ENCODE peak calls at places on chromosomes 6 and 20, in six cellular contexts. N is stomach, M is fibroblast of the aortic adventitia, H is aorta, X is AG09309, D is AG10803. Q is an unnamed sample.

GRCh38 chr20:13041574-13042457 is 33.0 kb downstream of the SPTLC3 start:
- DNase-seq in N (no peak), M (peak), H (no peak), X (no peak), D (no peak), Q (no peak)

GRCh38 chr20:2847802-2848201 is 7.3 kb downstream of the VPS16 start:
- DNase-seq in N (no peak), M (no peak), H (no peak), X (no peak), D (no peak), Q (no peak)

GRCh38 chr20:63114693-63115069 is 101.2 kb downstream of the YTHDF1 start:
- DNase-seq in N (no peak), M (no peak), H (peak), X (no peak), D (no peak), Q (no peak)

GRCh38 chr6:99185525-99185924 is 163.9 kb downstream of the FAXC start:
- DNase-seq in N (peak), M (no peak), H (no peak), X (no peak), D (no peak), Q (no peak)

GRCh38 chr6:56692586-56693245 is 50.0 kb upstream of the DST start:
- DNase-seq in N (no peak), M (peak), H (no peak), X (no peak), D (peak), Q (no peak)

GRCh38 chr20:24499472-24499871 is 30.0 kb downstream of the SYNDIG1 start:
- DNase-seq in N (no peak), M (no peak), H (peak), X (no peak), D (no peak), Q (no peak)

GRCh38 chr6:135481786-135482369 is 15.7 kb downstream of the AHI1 start:
- DNase-seq in N (no peak), M (peak), H (no peak), X (no peak), D (peak), Q (no peak)

GRCh38 chr6:31702819-31703716 is at the start of gene ABHD16A:
- DNase-seq in N (peak), M (peak), H (peak), X (peak), D (peak), Q (peak)

GRCh38 chr6:36028088-36028886 is 679 bp downstream of the MAPK14 start:
- DNase-seq in N (peak), M (peak), H (peak), X (no peak), D (no peak), Q (no peak)

GRCh38 chr6:1630212-1630770 is 20.6 kb downstream of the FOXC1 start:
- DNase-seq in N (no peak), M (no peak), H (no peak), X (no peak), D (no peak), Q (no peak)

GRCh38 chr6:2817778-2818443 is 23.8 kb downstream of the SERPINB1 start:
- DNase-seq in N (no peak), M (peak), H (no peak), X (peak), D (peak), Q (no peak)

GRCh38 chr20:25032065-25032477 is 25.9 kb downstream of the ACSS1 start:
- DNase-seq in N (no peak), M (no peak), H (no peak), X (no peak), D (no peak), Q (no peak)

GRCh38 chr6:84118191-84118590 is 84.6 kb downstream of the MRAP2 start:
- DNase-seq in N (no peak), M (no peak), H (no peak), X (no peak), D (no peak), Q (no peak)

GRCh38 chr20:63737940-63738686 is 1.5 kb upstream of the SLC2A4RG start:
- DNase-seq in N (no peak), M (no peak), H (peak), X (no peak), D (no peak), Q (no peak)

GRCh38 chr6:6008648-6009421 is 2.1 kb upstream of the NRN1 start:
- DNase-seq in N (peak), M (no peak), H (peak), X (no peak), D (peak), Q (peak)

GRCh38 chr6:165049362-165049761 is 260.0 kb downstream of the C6orf118 start:
- DNase-seq in N (no peak), M (no peak), H (no peak), X (no peak), D (peak), Q (peak)

GRCh38 chr6:33215761-33216649 is 7.7 kb downstream of the RING1 start:
- DNase-seq in N (no peak), M (no peak), H (no peak), X (no peak), D (no peak), Q (no peak)

GRCh38 chr6:170211404-170212025 is 79.4 kb downstream of the DLL1 start:
- DNase-seq in N (peak), M (no peak), H (no peak), X (no peak), D (no peak), Q (no peak)

GRCh38 chr6:56714982-56715456 is 72.3 kb upstream of the DST start:
- DNase-seq in N (no peak), M (peak), H (no peak), X (no peak), D (peak), Q (no peak)

GRCh38 chr6:23414204-23414501 is 711.9 kb upstream of the NRSN1 start:
- DNase-seq in N (no peak), M (peak), H (no peak), X (peak), D (peak), Q (peak)

GRCh38 chr6:19945843-19946358 is 108.7 kb downstream of the ID4 start:
- DNase-seq in N (no peak), M (no peak), H (no peak), X (no peak), D (no peak), Q (no peak)

DNA sequence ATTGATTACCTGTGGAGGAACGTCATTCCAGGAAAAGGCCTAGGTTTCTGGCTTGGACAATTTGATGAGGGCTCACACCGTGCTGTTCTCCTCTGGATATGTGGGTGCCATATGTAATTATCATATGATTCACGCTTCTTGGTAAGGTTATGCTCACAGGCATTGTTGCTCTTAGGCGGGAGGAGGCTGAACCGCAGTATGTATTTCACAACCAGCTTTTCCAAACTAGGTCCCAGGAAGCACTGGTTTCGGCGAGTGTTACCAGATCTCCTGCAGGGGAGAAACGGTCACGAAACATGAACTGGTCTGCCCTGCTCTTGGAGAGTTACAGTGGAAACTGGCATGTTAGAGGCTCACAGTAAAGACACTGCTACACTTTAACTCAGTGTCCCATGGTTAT is 793 bp upstream of the FAM50B start:
- DNase-seq in N (no peak), M (no peak), H (no peak), X (peak), D (peak), Q (no peak)
- H3K4me3 ChIP-seq in N (peak), M (no peak), H (no peak), X (peak), D (peak), Q (no peak)

DNA sequence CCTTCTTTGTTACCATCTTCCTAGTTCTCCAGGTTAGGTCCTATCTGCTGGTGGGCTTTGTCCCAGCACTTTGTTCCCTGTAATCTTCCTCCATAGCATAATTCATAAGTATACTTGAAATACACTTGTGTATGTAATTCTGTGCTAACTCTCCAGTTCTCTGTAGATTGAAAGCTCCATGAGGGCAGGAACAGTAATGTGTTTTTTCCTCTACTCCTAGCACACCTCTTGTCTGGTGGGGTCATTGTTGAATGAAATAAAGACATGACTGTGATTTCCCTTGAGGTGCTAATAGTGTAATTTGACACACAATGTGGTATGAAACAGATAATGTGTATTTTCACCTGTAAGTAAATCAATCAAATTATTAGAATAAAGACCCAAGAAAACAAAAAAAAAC is 30.0 kb downstream of the MAP3K4 start:
- DNase-seq in N (no peak), M (no peak), H (no peak), X (no peak), D (no peak), Q (no peak)
- H3K4me3 ChIP-seq in N (no peak), M (no peak), H (no peak), X (no peak), D (no peak), Q (no peak)

GRCh38 chr6:138571585-138572199 is 72.4 kb upstream of the NHSL1 start:
- DNase-seq in N (no peak), M (peak), H (no peak), X (no peak), D (no peak), Q (no peak)
- H3K4me3 ChIP-seq in N (peak), M (peak), H (peak), X (peak), D (peak), Q (no peak)

DNA sequence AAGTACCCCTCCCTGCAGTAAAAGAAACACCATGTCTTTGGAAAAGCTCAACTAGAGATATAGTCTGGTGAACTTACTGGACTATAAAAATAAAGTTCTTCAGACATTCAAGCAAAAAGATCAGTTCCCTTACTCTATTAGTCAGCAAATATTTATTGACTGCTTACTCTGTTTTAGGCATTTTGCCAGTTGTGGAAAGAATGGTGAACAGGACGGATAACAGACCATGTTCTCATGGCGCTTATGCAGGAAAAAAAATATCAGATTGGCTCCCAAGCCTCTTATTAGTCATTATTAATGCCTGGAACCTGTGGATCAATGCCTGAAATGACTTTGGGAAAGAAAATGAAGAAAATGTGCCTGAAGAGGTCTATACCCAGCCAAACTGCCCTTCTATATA is 282.2 kb upstream of the EPHA7 start:
- DNase-seq in N (no peak), M (peak), H (no peak), X (no peak), D (no peak), Q (no peak)
- H3K4me3 ChIP-seq in N (no peak), M (no peak), H (no peak), X (no peak), D (no peak), Q (no peak)

GRCh38 chr20:49566401-49566800 is 1.5 kb downstream of the PTGIS start:
- DNase-seq in N (no peak), M (no peak), H (no peak), X (no peak), D (no peak), Q (no peak)
- H3K4me3 ChIP-seq in N (no peak), M (peak), H (peak), X (no peak), D (peak), Q (no peak)

GRCh38 chr6:166621114-166621540 is 5.9 kb downstream of the RPS6KA2 start:
- DNase-seq in N (peak), M (no peak), H (no peak), X (no peak), D (no peak), Q (no peak)
- H3K4me3 ChIP-seq in N (no peak), M (no peak), H (no peak), X (no peak), D (no peak), Q (no peak)

GRCh38 chr20:35226126-35226774 is at the start of gene MMP24:
- DNase-seq in N (no peak), M (no peak), H (no peak), X (no peak), D (no peak), Q (no peak)
- H3K4me3 ChIP-seq in N (peak), M (peak), H (peak), X (peak), D (peak), Q (no peak)

GRCh38 chr20:38432292-38432691 is 2.8 kb downstream of the SNHG17 start:
- DNase-seq in N (no peak), M (no peak), H (no peak), X (no peak), D (no peak), Q (no peak)
- H3K4me3 ChIP-seq in N (no peak), M (no peak), H (no peak), X (no peak), D (no peak), Q (no peak)

GRCh38 chr20:18957328-18957727 is 143.7 kb downstream of the SCP2D1 start:
- DNase-seq in N (no peak), M (no peak), H (no peak), X (no peak), D (no peak), Q (no peak)

GRCh38 chr20:18956878-18957277 is 143.3 kb downstream of the SCP2D1 start:
- DNase-seq in N (no peak), M (no peak), H (no peak), X (no peak), D (no peak), Q (no peak)
- H3K4me3 ChIP-seq in N (no peak), M (no peak), H (no peak), X (no peak), D (no peak), Q (no peak)

DNA sequence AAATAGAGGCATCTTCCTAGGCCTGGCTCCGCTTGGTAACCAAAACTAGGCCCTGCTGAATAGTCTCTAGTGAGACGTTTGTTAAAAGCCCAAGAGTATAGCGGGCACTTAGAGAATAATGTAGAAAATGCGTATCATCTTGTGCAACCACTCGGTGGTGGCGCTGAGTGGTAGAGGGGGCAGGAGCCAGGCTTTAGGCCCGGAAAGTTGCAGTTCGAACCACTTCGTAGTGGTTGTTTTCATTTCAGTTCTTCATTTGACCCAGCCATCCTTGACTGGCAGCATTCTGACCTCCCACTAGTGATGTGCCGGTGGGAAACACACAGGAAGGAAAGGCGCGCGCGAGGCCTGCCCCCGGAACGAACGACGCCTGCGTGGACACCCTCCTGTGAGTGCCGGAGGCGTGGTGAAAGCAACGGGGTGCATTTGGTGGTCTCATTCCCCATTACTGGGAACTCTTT is 18.0 kb downstream of the GPX5 start:
- DNase-seq in N (no peak), M (peak), H (no peak), X (no peak), D (no peak), Q (no peak)
- H3K4me3 ChIP-seq in N (peak), M (peak), H (no peak), X (peak), D (peak), Q (no peak)